ENCODE peak calls at places on chromosomes 16 and 17, in ten cellular contexts. T, I, X, U, H, K, N, M, Z and W are unnamed samples.

GRCh38 chr17:66667491-66668030 is 167.4 kb upstream of the CACNG5 start:
- DNase-seq in T (no peak), I (no peak), X (no peak), U (no peak), H (no peak), K (no peak), N (no peak), M (peak), Z (no peak), W (no peak)

GRCh38 chr16:11202260-11203091 is 53.5 kb downstream of the SOCS1 start:
- DNase-seq in T (no peak), I (peak), X (no peak), U (no peak), H (no peak), K (no peak), N (no peak), M (no peak), Z (no peak), W (no peak)

GRCh38 chr16:10740000-10740844 is 3.4 kb upstream of the NUBP1 start:
- DNase-seq in T (no peak), I (no peak), X (no peak), U (no peak), H (no peak), K (no peak), N (no peak), M (no peak), Z (no peak), W (no peak)

GRCh38 chr16:9092282-9092962 is 978 bp downstream of the HAPSTR1 start:
- DNase-seq in T (peak), I (no peak), X (peak), U (no peak), H (no peak), K (peak), N (no peak), M (peak), Z (peak), W (peak)

GRCh38 chr16:4005281-4005680 is 111.0 kb downstream of the ADCY9 start:
- DNase-seq in T (no peak), I (no peak), X (no peak), U (no peak), H (no peak), K (no peak), N (no peak), M (no peak), Z (no peak), W (no peak)

GRCh38 chr16:2933701-2934100 is 22.0 kb downstream of the FLYWCH1 start:
- DNase-seq in T (no peak), I (no peak), X (no peak), U (no peak), H (no peak), K (no peak), N (no peak), M (no peak), Z (no peak), W (no peak)

GRCh38 chr17:40122466-40122943 is 734 bp downstream of the MSL1 start:
- DNase-seq in T (no peak), I (no peak), X (peak), U (no peak), H (no peak), K (peak), N (no peak), M (no peak), Z (no peak), W (no peak)

GRCh38 chr17:6567528-6568185 is 11.3 kb upstream of the PITPNM3 start:
- DNase-seq in T (no peak), I (peak), X (no peak), U (no peak), H (no peak), K (no peak), N (no peak), M (no peak), Z (no peak), W (no peak)

GRCh38 chr17:79287743-79288142 is 213.1 kb downstream of the ENGASE start:
- DNase-seq in T (no peak), I (no peak), X (no peak), U (no peak), H (no peak), K (no peak), N (no peak), M (no peak), Z (no peak), W (no peak)

GRCh38 chr17:15364615-15365014 is 23.2 kb upstream of the TEKT3 start:
- DNase-seq in T (no peak), I (no peak), X (no peak), U (no peak), H (no peak), K (no peak), N (no peak), M (no peak), Z (no peak), W (no peak)

GRCh38 chr16:47056704-47057630 is 83.5 kb upstream of the DNAJA2 start:
- DNase-seq in T (no peak), I (no peak), X (no peak), U (no peak), H (no peak), K (no peak), N (no peak), M (no peak), Z (no peak), W (no peak)